ENCODE peak calls at places on chromosomes 4 and X, in four cellular contexts. W is lung, Z is colonic mucosa, N is cardiac muscle cell. K is an unnamed sample.

GRCh38 chr4:7422898-7423180 is 11.9 kb downstream of the PSAPL1 start:
- DNase-seq in W (no peak), Z (no peak), N (no peak), K (peak; percentile 76)

GRCh38 chrX:15146515-15146914 is 123.4 kb downstream of the ASB9 start:
- DNase-seq in W (no peak), Z (peak; percentile 47), N (peak; percentile 17), K (no peak)

GRCh38 chr4:169620846-169621228 is 459 bp downstream of the CLCN3 start:
- DNase-seq in W (no peak), Z (peak; percentile 45), N (no peak), K (no peak)

GRCh38 chr4:24033626-24034025 is 143.8 kb upstream of the PPARGC1A start:
- DNase-seq in W (no peak), Z (no peak), N (no peak), K (no peak)

GRCh38 chr4:52643846-52644245 is 15.3 kb downstream of the USP46 start:
- DNase-seq in W (peak; percentile 71), Z (no peak), N (peak; percentile 76), K (no peak)

GRCh38 chr4:138639018-138639876 is 376.3 kb upstream of the NOCT start:
- DNase-seq in W (no peak), Z (no peak), N (peak; percentile 27), K (no peak)

GRCh38 chr4:161816958-161817357 is 346.8 kb downstream of the FSTL5 start:
- DNase-seq in W (no peak), Z (no peak), N (no peak), K (no peak)

GRCh38 chr4:161894493-161895167 is 269.2 kb downstream of the FSTL5 start:
- DNase-seq in W (no peak), Z (no peak), N (no peak), K (no peak)

GRCh38 chr4:54185871-54186270 is 43.2 kb upstream of the PDGFRA start:
- DNase-seq in W (no peak), Z (no peak), N (no peak), K (no peak)

GRCh38 chr4:54187148-54187547 is 41.9 kb upstream of the PDGFRA start:
- DNase-seq in W (no peak), Z (no peak), N (peak; percentile 51), K (no peak)

GRCh38 chr4:54186371-54186770 is 42.7 kb upstream of the PDGFRA start:
- DNase-seq in W (no peak), Z (no peak), N (no peak), K (no peak)

GRCh38 chr4:54184581-54184980 is 44.5 kb upstream of the PDGFRA start:
- DNase-seq in W (no peak), Z (no peak), N (no peak), K (no peak)

DNA sequence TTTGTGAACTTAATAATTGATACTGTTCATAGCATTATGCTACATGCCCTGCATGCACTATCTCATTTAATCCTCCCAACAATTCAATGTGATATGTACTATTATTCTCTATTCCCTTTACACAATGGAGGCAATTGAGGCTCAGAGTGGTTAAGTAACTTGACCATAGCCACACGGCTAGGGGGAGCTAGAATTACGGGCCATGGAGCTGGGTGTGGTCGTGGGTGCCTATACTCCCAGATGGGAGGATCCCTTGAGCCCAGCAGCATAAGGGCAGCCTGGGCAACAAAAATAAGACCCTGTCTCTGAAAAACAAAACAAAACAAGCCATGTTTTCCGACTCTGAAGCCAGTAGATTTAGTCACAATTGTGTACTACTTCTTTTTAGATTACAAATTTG is 43.7 kb upstream of the PDGFRA start:
- DNase-seq in W (no peak), Z (no peak), N (no peak), K (peak; percentile 27)
- TF ChIP-seq CTCF in W (no peak), Z (no peak), N (no peak), K (no peak)

GRCh38 chrX:107678957-107679740 is 50.8 kb downstream of the PRPS1 start:
- DNase-seq in W (peak; percentile 56), Z (peak; percentile 65), N (peak; percentile 87), K (no peak)
- H3K4me1 ChIP-seq in W (peaks cover 19% of the 10 kb centered on the region), Z (no peaks in the 10 kb centered on the region), N (peaks cover 30% of the 10 kb centered on the region), K (peaks cover 34% of the 10 kb centered on the region)

DNA sequence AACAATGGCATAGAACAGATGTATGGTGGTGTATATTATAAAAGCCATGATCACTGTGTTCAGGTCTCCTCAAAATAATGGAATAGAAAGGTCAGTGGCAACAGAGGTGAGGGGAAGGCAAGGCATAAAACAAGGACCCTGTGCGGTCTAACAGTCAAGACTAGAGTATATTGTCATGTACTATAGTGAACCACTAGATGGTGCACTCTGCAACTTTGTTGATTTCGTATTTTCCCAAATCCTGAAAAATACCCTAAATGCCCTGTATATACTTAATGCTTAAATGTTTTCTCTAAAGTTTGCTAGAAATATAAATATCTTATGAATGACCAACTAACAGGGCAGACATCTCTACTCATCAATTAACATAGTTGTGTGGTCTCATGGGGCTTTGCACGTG is 453.0 kb downstream of the PCDH11X start:
- DNase-seq in W (no peak), Z (no peak), N (peak; percentile 6), K (peak; percentile 18)
- TF ChIP-seq CTCF in W (no peak), Z (peak; percentile 25), N (no peak), K (peak; percentile 42)

DNA sequence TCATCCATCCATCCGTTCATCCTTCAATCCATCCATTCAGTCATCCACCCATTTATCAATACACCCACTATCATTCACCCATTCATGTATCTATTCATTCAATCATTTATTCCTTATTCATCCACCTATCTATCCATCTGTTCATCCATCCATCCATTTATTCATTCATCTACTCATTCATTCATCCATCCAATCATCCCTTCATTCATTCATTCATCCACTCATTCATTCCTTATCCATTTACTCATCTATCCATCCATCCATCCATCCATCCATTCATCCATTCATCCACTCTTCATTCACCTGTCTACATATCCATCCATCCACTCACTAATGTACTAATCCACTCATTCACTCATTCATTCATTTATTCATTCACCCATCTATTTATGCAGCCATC is 9.5 kb downstream of the P2RY8 start:
- DNase-seq in W (no peak), Z (no peak), N (no peak), K (no peak)
- H3K4me1 ChIP-seq in W (no peaks in the 10 kb centered on the region), Z (no peaks in the 10 kb centered on the region), N (no peaks in the 10 kb centered on the region), K (no peaks in the 10 kb centered on the region)

DNA sequence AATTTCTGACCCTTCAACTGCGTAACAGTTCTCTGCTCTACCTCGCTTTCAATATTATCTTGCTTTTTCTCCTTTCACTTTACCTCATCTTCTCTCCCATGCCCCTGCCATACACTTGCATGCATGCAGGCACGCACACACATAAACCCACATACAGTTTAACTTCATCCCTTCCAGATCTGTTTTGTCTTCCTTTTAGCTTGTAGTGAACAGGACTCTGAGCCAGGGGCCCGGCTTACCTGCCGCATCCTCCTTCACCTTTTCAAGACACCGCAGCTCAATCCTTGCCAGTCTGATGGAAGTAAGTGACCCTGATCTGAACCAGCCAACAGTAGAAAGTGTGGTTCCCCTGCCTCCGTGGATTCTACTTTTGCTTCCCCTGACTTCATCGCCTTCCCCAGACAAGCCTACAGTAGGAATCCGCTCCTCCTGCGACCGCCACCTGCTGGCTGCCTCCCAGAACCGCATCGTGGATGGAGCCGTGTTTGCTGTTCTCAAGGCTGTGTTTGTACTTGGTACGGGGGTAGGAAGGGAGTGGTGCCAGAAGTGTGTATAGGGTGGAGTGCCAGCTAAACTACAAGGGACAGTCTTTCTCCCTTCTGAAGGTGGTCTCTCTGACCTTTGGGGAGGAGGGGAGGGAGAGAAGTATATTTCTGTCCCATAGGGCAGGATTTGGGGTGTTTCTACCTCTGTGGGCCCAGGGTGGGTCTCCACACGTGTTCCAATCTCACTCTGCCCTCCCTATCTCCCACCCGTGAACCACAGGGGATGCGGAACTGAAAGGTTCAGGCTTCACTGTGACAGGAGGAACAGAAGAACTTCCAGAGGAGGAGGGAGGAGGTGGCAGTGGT is 10.7 kb downstream of the MED12 start:
- DNase-seq in W (peak; percentile 71), Z (peak; percentile 74), N (peak; percentile 68), K (peak; percentile 82)
- TF ChIP-seq CTCF in W (peak; percentile 65), Z (peak; percentile 72), N (peak; percentile 76), K (peak; percentile 77)

GRCh38 chrX:13081385-13082285 is 37.2 kb upstream of the FAM9C start:
- DNase-seq in W (no peak), Z (no peak), N (peak; percentile 66), K (no peak)
- H3K4me1 ChIP-seq in W (peaks cover 2% of the 10 kb centered on the region), Z (no peaks in the 10 kb centered on the region), N (no peaks in the 10 kb centered on the region), K (peaks cover 12% of the 10 kb centered on the region)